ENCODE peak calls at places on chromosome 20, in six cellular contexts. B is GM12891, S is K562, M is HepG2, X is GM12878, O is H1. U is an unnamed sample.

GRCh38 chr20:38303908-38304379 is at the start of gene BPI:
- DNase-seq in B (no peak), O (no peak), X (no peak), S (no peak), M (no peak), U (no peak)

GRCh38 chr20:49276201-49276894 is 1.5 kb downstream of the ZNFX1 start:
- DNase-seq in X (no peak), B (no peak), M (no peak), S (peak), O (no peak), U (peak)

GRCh38 chr20:19993937-19994667 is 23.1 kb upstream of the NAA20 start:
- DNase-seq in O (no peak), M (no peak), S (no peak), X (no peak), B (no peak), U (no peak)

GRCh38 chr20:19975901-19976300 is 41.3 kb upstream of the NAA20 start:
- DNase-seq in O (no peak), B (no peak), S (no peak), X (no peak), M (no peak), U (no peak)

GRCh38 chr20:7980332-7981046 is 39.1 kb downstream of the TMX4 start:
- DNase-seq in O (no peak), B (peak), X (no peak), S (peak), M (peak), U (no peak)

GRCh38 chr20:34222208-34222607 is 19.0 kb upstream of the ASIP start:
- DNase-seq in X (no peak), B (no peak), O (no peak), S (no peak), M (no peak), U (no peak)

GRCh38 chr20:22836877-22837276 is 198.2 kb upstream of the SSTR4 start:
- DNase-seq in M (no peak), X (no peak), B (no peak), O (no peak), S (peak), U (no peak)

GRCh38 chr20:53613748-53614147 is 20.1 kb upstream of the ZNF217 start:
- DNase-seq in O (no peak), X (no peak), S (no peak), B (no peak), M (no peak), U (no peak)

GRCh38 chr20:1872456-1873183 is 22.6 kb upstream of the SIRPA start:
- DNase-seq in S (no peak), M (no peak), O (no peak), B (no peak), X (no peak), U (no peak)

GRCh38 chr20:61847420-61847748 is 218.3 kb downstream of the TAF4 start:
- DNase-seq in B (no peak), X (no peak), O (no peak), M (no peak), S (no peak), U (no peak)

GRCh38 chr20:60600036-60600435 is 641.8 kb downstream of the CDH26 start:
- DNase-seq in M (no peak), O (no peak), B (no peak), X (no peak), S (no peak), U (no peak)

GRCh38 chr20:41774291-41774690 is 156.1 kb upstream of the CHD6 start:
- DNase-seq in O (no peak), M (no peak), X (no peak), S (no peak), B (no peak), U (no peak)

GRCh38 chr20:45934587-45935415 is at the start of gene PCIF1:
- DNase-seq in X (peak), O (peak), S (peak), M (peak), B (peak), U (peak)
- TF ChIP-seq POLR2AphosphoS5 in X (peak), O (peak), S (peak), M (peak), B (peak), U (peak)

GRCh38 chr20:36741072-36741471 is 4.8 kb downstream of the NDRG3 start:
- DNase-seq in S (no peak), B (no peak), X (no peak), O (no peak), M (no peak), U (no peak)

GRCh38 chr20:36736451-36737182 is 9.3 kb downstream of the NDRG3 start:
- DNase-seq in B (no peak), S (no peak), O (no peak), M (no peak), X (no peak), U (no peak)

GRCh38 chr20:36742558-36742957 is 3.3 kb downstream of the NDRG3 start:
- DNase-seq in B (no peak), X (no peak), S (no peak), M (no peak), O (no peak), U (no peak)

GRCh38 chr20:36732456-36732855 is 13.4 kb downstream of the NDRG3 start:
- DNase-seq in M (no peak), S (no peak), X (no peak), O (no peak), B (no peak), U (no peak)

GRCh38 chr20:36737183-36737499 is 8.7 kb downstream of the NDRG3 start:
- DNase-seq in B (no peak), M (no peak), X (no peak), S (no peak), O (no peak), U (no peak)
- TF ChIP-seq POLR2A in B (no peak), M (no peak), X (no peak), S (no peak), O (no peak), U (no peak)

DNA sequence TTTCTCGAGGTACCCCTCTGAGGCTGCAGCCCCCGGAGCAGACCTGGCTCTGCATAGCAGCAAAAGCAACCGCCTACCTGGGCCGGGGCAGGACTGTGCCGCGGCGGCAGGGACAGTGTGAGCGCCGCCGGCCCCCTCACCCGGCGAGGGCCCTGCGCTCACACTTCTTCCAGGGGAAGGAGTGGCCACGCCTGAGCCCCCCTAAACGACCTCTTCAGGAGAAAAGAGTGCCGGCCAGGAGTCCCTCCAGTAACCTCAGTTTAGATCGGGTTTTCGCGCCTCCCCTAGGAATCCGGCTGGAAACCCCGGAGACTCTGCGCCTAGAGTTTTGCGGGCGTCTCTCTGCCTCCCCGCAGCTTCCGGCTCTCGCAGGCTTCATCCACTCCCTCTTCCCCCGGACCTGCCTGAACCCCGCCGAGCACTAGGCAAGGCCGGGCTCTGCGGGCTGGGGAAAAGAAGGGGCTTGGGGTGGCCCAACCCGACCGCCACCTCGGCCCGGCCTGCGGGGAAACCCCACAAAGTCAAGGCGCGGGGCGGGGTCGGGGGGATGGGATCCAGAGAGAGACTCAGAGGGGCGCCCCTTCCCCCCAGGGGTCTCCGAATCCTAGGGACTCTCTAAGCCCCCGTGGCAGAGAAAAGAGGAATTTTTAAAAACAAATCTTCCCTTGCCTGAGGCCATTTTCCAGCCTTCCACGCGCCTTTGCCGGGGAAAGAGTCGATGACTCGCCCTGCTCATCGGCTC is 558 bp downstream of the LINC00237 start:
- DNase-seq in M (no peak), B (no peak), X (no peak), O (peak), S (no peak), U (no peak)
- TF ChIP-seq TAF1 in M (no peak), B (no peak), X (no peak), O (peak), S (no peak), U (no peak)

DNA sequence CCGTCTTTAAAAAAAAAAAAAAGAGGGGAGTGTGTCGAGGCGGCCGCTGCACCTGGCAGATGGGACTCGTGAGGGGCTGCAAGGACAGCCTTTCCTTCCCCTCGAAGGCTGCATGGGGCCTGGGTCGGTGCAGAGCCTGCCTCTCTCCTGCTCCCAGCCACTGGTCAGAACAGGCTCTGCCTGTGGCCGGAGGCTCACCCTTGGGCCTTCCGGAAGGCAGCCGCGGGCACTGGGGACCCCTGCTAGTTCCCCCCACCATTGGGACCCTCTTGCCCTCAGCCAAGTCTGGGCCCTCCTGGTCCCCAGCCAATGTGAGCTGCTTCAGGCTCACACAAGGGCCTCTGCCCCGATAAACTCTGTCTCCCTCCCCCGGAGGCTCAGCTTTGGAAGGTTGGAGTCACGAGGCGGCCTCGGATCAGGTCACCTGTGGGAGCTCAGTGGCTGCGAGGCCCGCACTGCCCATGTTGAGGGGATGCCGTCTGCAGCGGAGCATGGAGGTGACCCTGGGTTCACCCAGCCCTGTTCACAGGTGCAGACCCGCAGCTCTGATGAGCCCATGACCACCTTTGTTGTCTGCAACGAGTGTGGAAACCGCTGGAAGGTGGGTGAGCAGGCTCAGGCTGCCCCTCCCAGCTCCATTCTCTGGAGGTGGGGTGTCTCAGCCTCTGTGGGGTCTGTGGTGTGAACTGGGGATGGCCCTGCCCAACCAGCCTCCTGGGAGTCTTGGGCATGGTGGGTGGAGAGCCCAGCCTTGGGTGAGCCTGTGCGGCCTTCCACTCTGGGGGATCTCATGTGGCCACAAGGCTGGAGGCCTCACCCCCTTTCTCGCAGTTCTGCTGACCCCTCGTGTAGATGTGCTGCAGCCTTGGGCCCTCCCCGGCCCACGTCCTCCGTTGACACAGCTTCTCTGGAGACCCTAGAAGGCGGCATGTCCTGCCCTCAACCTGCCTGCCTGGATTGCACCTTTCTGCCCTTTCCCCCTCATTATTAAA is 7.7 kb downstream of the RGS19 start:
- DNase-seq in B (no peak), X (no peak), M (no peak), S (no peak), O (no peak), U (no peak)
- TF ChIP-seq POLR2AphosphoS5 in B (peak), X (no peak), M (no peak), S (no peak), O (no peak), U (peak)